ENCODE peak calls at places on chromosomes 7 and 10, in five cellular contexts. Y, W, L, D and T are unnamed samples.

GRCh38 chr7:107277331-107277730 is 108.5 kb downstream of the HBP1 start:
- DNase-seq in Y (no peak), L (no peak), D (no peak), W (no peak), T (no peak)

GRCh38 chr10:119159332-119159731 is 6.2 kb downstream of the SFXN4 start:
- DNase-seq in Y (no peak), W (no peak), L (no peak), D (no peak), T (no peak)

GRCh38 chr7:129783097-129783919 is 169.5 kb downstream of the UBE2H start:
- DNase-seq in W (no peak), D (no peak), Y (no peak), L (no peak), T (no peak)

GRCh38 chr7:132053871-132054270 is 497.4 kb upstream of the PODXL start:
- DNase-seq in D (no peak), Y (no peak), L (no peak), W (no peak), T (no peak)

GRCh38 chr10:57983226-57983870 is 284.3 kb downstream of the IPMK start:
- DNase-seq in W (no peak), D (no peak), L (no peak), Y (no peak), T (peak; percentile 15)

GRCh38 chr10:103710490-103710889 is 144.9 kb downstream of the SH3PXD2A start:
- DNase-seq in Y (no peak), W (no peak), D (no peak), L (no peak), T (no peak)

GRCh38 chr10:89352802-89353201 is 25.0 kb downstream of the IFIT3 start:
- DNase-seq in L (no peak), Y (no peak), W (peak; percentile 40), D (no peak), T (no peak)

GRCh38 chr7:120874016-120874415 is 16.1 kb upstream of the TSPAN12 start:
- DNase-seq in Y (no peak), W (no peak), L (no peak), D (no peak), T (no peak)

GRCh38 chr10:24814568-24815313 is 91.1 kb upstream of the ARHGAP21 start:
- DNase-seq in Y (no peak), L (peak; percentile 32), D (no peak), W (peak; percentile 35), T (peak; percentile 63)

GRCh38 chr7:82005056-82005455 is 235.2 kb upstream of the HGF start:
- DNase-seq in L (no peak), D (no peak), Y (no peak), W (no peak), T (no peak)

GRCh38 chr7:87702326-87702725 is 74.1 kb downstream of the RUNDC3B start:
- DNase-seq in L (no peak), W (no peak), Y (no peak), D (no peak), T (no peak)

GRCh38 chr7:94417261-94417660 is 22.6 kb downstream of the COL1A2 start:
- DNase-seq in D (no peak), L (no peak), W (no peak), Y (no peak), T (no peak)

GRCh38 chr7:102197161-102197560 is 89.5 kb upstream of the SH2B2 start:
- DNase-seq in W (no peak), L (no peak), Y (no peak), D (no peak), T (no peak)

GRCh38 chr7:131540491-131541162 is 15.8 kb downstream of the PODXL start:
- DNase-seq in Y (no peak), D (no peak), L (no peak), W (no peak), T (no peak)

GRCh38 chr10:127743205-127743604 is 6.2 kb downstream of the FOXI2 start:
- DNase-seq in L (no peak), Y (no peak), D (no peak), W (no peak), T (no peak)

GRCh38 chr10:71323407-71323806 is 4.3 kb downstream of the SLC29A3 start:
- DNase-seq in D (no peak), Y (no peak), L (peak; percentile 43), W (peak; percentile 36), T (no peak)

GRCh38 chr10:75294031-75294437 is 58.3 kb upstream of the COMTD1 start:
- DNase-seq in W (no peak), L (no peak), Y (no peak), D (no peak), T (no peak)

GRCh38 chr7:54814401-54814800 is 55.4 kb upstream of the SEC61G start:
- DNase-seq in D (no peak), L (no peak), W (no peak), Y (no peak), T (peak; percentile 47)

GRCh38 chr7:149569025-149569725 is 71.6 kb upstream of the ZNF746 start:
- DNase-seq in D (no peak), L (no peak), W (peak; percentile 10), Y (no peak), T (no peak)

GRCh38 chr7:76086070-76086469 is 38.2 kb downstream of the MDH2 start:
- DNase-seq in Y (no peak), W (no peak), D (no peak), L (no peak), T (no peak)

GRCh38 chr10:6917125-6917524 is 337.0 kb upstream of the PRKCQ start:
- DNase-seq in Y (no peak), D (no peak), L (no peak), W (no peak), T (no peak)

GRCh38 chr10:219731-220472 is 84.6 kb downstream of the ZMYND11 start:
- DNase-seq in D (no peak), L (no peak), W (no peak), Y (no peak), T (no peak)

GRCh38 chr10:71963756-71964668 is at the start of gene CHST3:
- DNase-seq in L (no peak), D (peak; percentile 42), W (peak; percentile 83), Y (peak; percentile 76), T (no peak)

GRCh38 chr7:73971701-73972341 is 56.2 kb upstream of the ELN start:
- DNase-seq in W (no peak), D (no peak), Y (peak; percentile 26), L (no peak), T (no peak)

GRCh38 chr7:35468606-35469005 is 214.7 kb upstream of the TBX20 start:
- DNase-seq in W (no peak), D (no peak), L (no peak), Y (no peak), T (no peak)

DNA sequence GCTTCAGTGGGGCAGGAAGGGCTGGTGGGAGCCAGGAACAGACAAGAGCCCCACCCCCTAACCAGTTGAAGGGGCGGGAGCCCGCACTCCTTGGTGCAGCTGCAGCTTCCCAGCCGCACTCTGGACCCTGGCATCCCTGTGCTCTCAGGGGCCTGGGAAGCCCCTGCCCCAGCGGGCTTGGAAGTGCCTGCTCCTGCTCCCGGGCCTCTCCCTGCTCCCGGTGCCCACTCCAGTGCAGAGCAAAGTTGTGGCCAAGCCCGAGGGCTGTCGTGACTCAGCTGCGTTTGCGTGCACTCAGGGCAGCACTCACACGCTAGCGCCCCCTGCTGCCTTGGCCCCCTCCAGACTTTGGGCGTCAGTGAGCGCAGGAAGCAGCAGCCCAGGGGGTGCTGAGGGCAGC is 883.8 kb downstream of the LRMDA start:
- DNase-seq in W (no peak), Y (no peak), D (no peak), L (no peak), T (no peak)
- TF ChIP-seq CTCF in W (no peak), Y (no peak), D (no peak), L (no peak), T (no peak)

GRCh38 chr10:14837756-14838581 is at the start of the genes CDNF, HSPA14 and MSANTD7:
- DNase-seq in W (peak; percentile 100), D (peak; percentile 100), L (peak; percentile 97), Y (peak; percentile 99), T (peak; percentile 91)
- TF ChIP-seq CTCF in W (no peak), D (no peak), L (no peak), Y (peak; percentile 19), T (no peak)

GRCh38 chr10:47038881-47039557 is 127.8 kb downstream of the PTPN20 start:
- DNase-seq in W (no peak), Y (no peak), L (no peak), D (no peak), T (no peak)

GRCh38 chr10:47039558-47039905 is 128.3 kb downstream of the PTPN20 start:
- DNase-seq in L (no peak), Y (no peak), W (no peak), D (no peak), T (no peak)

GRCh38 chr10:47035447-47036337 is 124.5 kb downstream of the PTPN20 start:
- DNase-seq in W (no peak), Y (peak; percentile 21), D (no peak), L (no peak), T (no peak)

GRCh38 chr10:47036771-47037170 is 125.5 kb downstream of the PTPN20 start:
- DNase-seq in D (no peak), L (no peak), W (no peak), Y (no peak), T (no peak)

GRCh38 chr10:47037654-47038425 is 126.6 kb downstream of the PTPN20 start:
- DNase-seq in W (no peak), D (no peak), L (no peak), Y (no peak), T (no peak)
- TF ChIP-seq CTCF in W (no peak), D (no peak), L (no peak), Y (no peak), T (no peak)

DNA sequence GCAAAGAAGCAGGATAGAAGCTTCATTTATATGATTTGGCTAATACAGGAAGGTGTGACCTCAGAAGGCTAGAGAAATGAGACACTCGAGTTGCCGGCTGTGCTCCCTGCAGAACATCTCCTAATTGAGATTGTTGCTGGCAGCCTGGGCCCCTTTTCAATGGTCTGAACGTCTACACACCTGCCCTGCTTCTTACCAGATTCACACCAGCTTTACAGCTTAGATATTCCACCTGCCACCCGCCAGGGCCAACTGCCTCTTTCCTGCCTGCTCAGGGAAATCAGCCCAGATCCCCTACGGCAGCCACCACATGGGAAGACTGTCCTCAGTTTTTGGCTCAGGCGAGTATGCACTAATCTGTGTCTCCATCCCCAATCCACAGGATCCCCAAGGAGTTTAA is 475.3 kb upstream of the AUTS2 start:
- DNase-seq in D (no peak), Y (no peak), L (no peak), W (no peak), T (no peak)
- TF ChIP-seq CTCF in D (no peak), Y (no peak), L (no peak), W (no peak), T (no peak)